ENCODE peak calls at places on chromosome 12, in seven cellular contexts. One of them, this sample, is unnamed.
A peak's percentile ranks its signal among the peaks of the same experiment; 100 is the strongest.

GRCh38 chr12:64390275-64390851 is at the start of gene C12orf56:
- DNase-seq in neural crest cell: peak; percentile 11
- DNase-seq in HS-5: no peak
- DNase-seq in GM13977: peak; percentile 34
- DNase-seq in posterior cingulate gyrus: peak; percentile 76
- DNase-seq in ureter: no peak
- DNase-seq in OCI-LY7: no peak
- DNase-seq in this sample: peak; percentile 87

GRCh38 chr12:14272954-14273910 is 92.2 kb upstream of the ATF7IP start:
- DNase-seq in posterior cingulate gyrus: no peak
- DNase-seq in neural crest cell: no peak
- DNase-seq in OCI-LY7: peak; percentile 50
- DNase-seq in ureter: no peak
- DNase-seq in GM13977: no peak
- DNase-seq in HS-5: no peak
- DNase-seq in this sample: no peak

GRCh38 chr12:66235626-66236281 is 46.7 kb downstream of the IRAK3 start:
- DNase-seq in neural crest cell: no peak
- DNase-seq in OCI-LY7: peak; percentile 38
- DNase-seq in posterior cingulate gyrus: no peak
- DNase-seq in HS-5: no peak
- DNase-seq in GM13977: peak; percentile 24
- DNase-seq in ureter: no peak
- DNase-seq in this sample: no peak

GRCh38 chr12:93572712-93573551 is 457 bp downstream of the SOCS2 start:
- DNase-seq in neural crest cell: peak; percentile 44
- DNase-seq in GM13977: peak; percentile 41
- DNase-seq in ureter: peak; percentile 46
- DNase-seq in HS-5: no peak
- DNase-seq in posterior cingulate gyrus: peak; percentile 81
- DNase-seq in OCI-LY7: no peak
- DNase-seq in this sample: peak; percentile 85

GRCh38 chr12:58372298-58372697 is 430.9 kb downstream of the ATP23 start:
- DNase-seq in GM13977: peak; percentile 18
- DNase-seq in OCI-LY7: no peak
- DNase-seq in neural crest cell: no peak
- DNase-seq in ureter: no peak
- DNase-seq in HS-5: no peak
- DNase-seq in posterior cingulate gyrus: no peak
- DNase-seq in this sample: no peak

GRCh38 chr12:93924367-93924766 is 224.0 kb upstream of the PLXNC1 start:
- DNase-seq in neural crest cell: no peak
- DNase-seq in OCI-LY7: no peak
- DNase-seq in HS-5: no peak
- DNase-seq in GM13977: no peak
- DNase-seq in ureter: no peak
- DNase-seq in posterior cingulate gyrus: no peak
- DNase-seq in this sample: no peak

GRCh38 chr12:94240171-94240570 is 91.8 kb downstream of the PLXNC1 start:
- DNase-seq in neural crest cell: no peak
- DNase-seq in ureter: no peak
- DNase-seq in OCI-LY7: peak; percentile 90
- DNase-seq in GM13977: peak; percentile 61
- DNase-seq in posterior cingulate gyrus: no peak
- DNase-seq in HS-5: no peak
- DNase-seq in this sample: no peak

GRCh38 chr12:76768566-76768965 is 4.7 kb downstream of the ZDHHC17 start:
- DNase-seq in posterior cingulate gyrus: no peak
- DNase-seq in neural crest cell: no peak
- DNase-seq in ureter: no peak
- DNase-seq in OCI-LY7: no peak
- DNase-seq in GM13977: no peak
- DNase-seq in HS-5: no peak
- DNase-seq in this sample: no peak

GRCh38 chr12:29234965-29235364 is 85.9 kb downstream of the FAR2 start:
- DNase-seq in ureter: no peak
- DNase-seq in neural crest cell: no peak
- DNase-seq in OCI-LY7: no peak
- DNase-seq in GM13977: no peak
- DNase-seq in posterior cingulate gyrus: no peak
- DNase-seq in HS-5: no peak
- DNase-seq in this sample: no peak

GRCh38 chr12:178715-179109 is 35.2 kb downstream of the SLC6A12 start:
- DNase-seq in neural crest cell: no peak
- DNase-seq in ureter: no peak
- DNase-seq in OCI-LY7: no peak
- DNase-seq in HS-5: no peak
- DNase-seq in posterior cingulate gyrus: peak; percentile 42
- DNase-seq in GM13977: no peak
- DNase-seq in this sample: no peak

GRCh38 chr12:62210422-62210821 is 49.8 kb upstream of the USP15 start:
- DNase-seq in HS-5: no peak
- DNase-seq in GM13977: peak; percentile 31
- DNase-seq in neural crest cell: peak; percentile 40
- DNase-seq in posterior cingulate gyrus: peak; percentile 83
- DNase-seq in OCI-LY7: peak; percentile 43
- DNase-seq in ureter: peak; percentile 57
- DNase-seq in this sample: peak; percentile 80

GRCh38 chr12:108441549-108441948 is 73.5 kb upstream of the FICD start:
- DNase-seq in neural crest cell: no peak
- DNase-seq in GM13977: no peak
- DNase-seq in ureter: no peak
- DNase-seq in HS-5: no peak
- DNase-seq in OCI-LY7: no peak
- DNase-seq in posterior cingulate gyrus: no peak
- DNase-seq in this sample: no peak

GRCh38 chr12:19125325-19125724 is 4.2 kb upstream of the PLEKHA5 start:
- DNase-seq in ureter: no peak
- DNase-seq in GM13977: no peak
- DNase-seq in HS-5: no peak
- DNase-seq in neural crest cell: no peak
- DNase-seq in posterior cingulate gyrus: no peak
- DNase-seq in OCI-LY7: no peak
- DNase-seq in this sample: peak; percentile 83

This sample was measured in osteoblast.